ENCODE peak calls at places on chromosomes 16 and 17, in four cellular contexts. E, H, V and I are unnamed samples.

GRCh38 chr16:4909825-4910224 is 27.1 kb downstream of the PPL start:
- DNase-seq in E (no peak), H (no peak), V (no peak), I (no peak)

GRCh38 chr16:82835487-82836160 is 208.9 kb downstream of the CDH13 start:
- DNase-seq in E (no peak), H (no peak), V (no peak), I (no peak)

GRCh38 chr17:42339221-42339620 is 49.0 kb downstream of the STAT3 start:
- DNase-seq in E (no peak), H (no peak), V (no peak), I (no peak)

GRCh38 chr16:24850289-24850931 is 4.6 kb downstream of the SLC5A11 start:
- DNase-seq in E (no peak), H (no peak), V (no peak), I (no peak)

GRCh38 chr17:64001091-64001579 is 3.0 kb downstream of the PRR29 start:
- DNase-seq in E (no peak), H (peak; percentile 55), V (no peak), I (no peak)

GRCh38 chr16:15502041-15502725 is 67.8 kb downstream of the BMERB1 start:
- DNase-seq in E (no peak), H (no peak), V (no peak), I (no peak)

GRCh38 chr17:66549312-66549705 is 246.9 kb downstream of the PRKCA start:
- DNase-seq in E (no peak), H (no peak), V (no peak), I (no peak)

GRCh38 chr17:82334622-82335394 is 1.2 kb upstream of the SECTM1 start:
- DNase-seq in E (no peak), H (peak; percentile 58), V (no peak), I (no peak)

GRCh38 chr17:27460196-27460725 is 4.0 kb downstream of the KSR1 start:
- DNase-seq in E (peak; percentile 19), H (no peak), V (no peak), I (no peak)

GRCh38 chr17:67243284-67243683 is 1.7 kb downstream of the HELZ start:
- DNase-seq in E (no peak), H (no peak), V (no peak), I (no peak)

GRCh38 chr17:71407972-71408371 is 712.8 kb upstream of the SOX9 start:
- DNase-seq in E (no peak), H (no peak), V (no peak), I (no peak)

GRCh38 chr17:7313890-7314718 is 1.1 kb downstream of the GPS2 start:
- DNase-seq in E (no peak), H (no peak), V (no peak), I (no peak)

GRCh38 chr16:12837344-12837743 is 33.7 kb upstream of the CPPED1 start:
- DNase-seq in E (no peak), H (no peak), V (no peak), I (no peak)

GRCh38 chr17:78038748-78039288 is 80.3 kb downstream of the TNRC6C start:
- DNase-seq in E (no peak), H (no peak), V (no peak), I (no peak)

GRCh38 chr17:53722407-53722806 is 100.3 kb upstream of the KIF2B start:
- DNase-seq in E (no peak), H (peak; percentile 75), V (no peak), I (no peak)

GRCh38 chr17:45332505-45332904 is 15.7 kb upstream of the MAP3K14 start:
- DNase-seq in E (no peak), H (peak; percentile 15), V (no peak), I (no peak)

GRCh38 chr17:65514082-65514481 is 47.4 kb downstream of the AXIN2 start:
- DNase-seq in E (no peak), H (peak; percentile 9), V (no peak), I (no peak)

GRCh38 chr16:46914556-46915201 is 30.5 kb downstream of the GPT2 start:
- DNase-seq in E (no peak), H (no peak), V (no peak), I (no peak)

GRCh38 chr17:2937331-2938003 is 125.9 kb downstream of the OR1D5 start:
- DNase-seq in E (no peak), H (no peak), V (no peak), I (no peak)

GRCh38 chr17:2936351-2936750 is 127.1 kb downstream of the OR1D5 start:
- DNase-seq in E (no peak), H (no peak), V (no peak), I (no peak)

GRCh38 chr17:2940352-2940751 is 123.1 kb downstream of the OR1D5 start:
- DNase-seq in E (no peak), H (peak; percentile 53), V (peak; percentile 58), I (no peak)

GRCh38 chr17:2936771-2937321 is 126.6 kb downstream of the OR1D5 start:
- DNase-seq in E (no peak), H (no peak), V (no peak), I (no peak)

GRCh38 chr17:2939714-2940351 is 123.6 kb downstream of the OR1D5 start:
- DNase-seq in E (no peak), H (peak; percentile 57), V (no peak), I (no peak)
- H3K27ac ChIP-seq in E (no peak overlapping the region), H (no peak overlapping the region), V (no peak overlapping the region), I (peak overlapping the region; percentile 14)

DNA sequence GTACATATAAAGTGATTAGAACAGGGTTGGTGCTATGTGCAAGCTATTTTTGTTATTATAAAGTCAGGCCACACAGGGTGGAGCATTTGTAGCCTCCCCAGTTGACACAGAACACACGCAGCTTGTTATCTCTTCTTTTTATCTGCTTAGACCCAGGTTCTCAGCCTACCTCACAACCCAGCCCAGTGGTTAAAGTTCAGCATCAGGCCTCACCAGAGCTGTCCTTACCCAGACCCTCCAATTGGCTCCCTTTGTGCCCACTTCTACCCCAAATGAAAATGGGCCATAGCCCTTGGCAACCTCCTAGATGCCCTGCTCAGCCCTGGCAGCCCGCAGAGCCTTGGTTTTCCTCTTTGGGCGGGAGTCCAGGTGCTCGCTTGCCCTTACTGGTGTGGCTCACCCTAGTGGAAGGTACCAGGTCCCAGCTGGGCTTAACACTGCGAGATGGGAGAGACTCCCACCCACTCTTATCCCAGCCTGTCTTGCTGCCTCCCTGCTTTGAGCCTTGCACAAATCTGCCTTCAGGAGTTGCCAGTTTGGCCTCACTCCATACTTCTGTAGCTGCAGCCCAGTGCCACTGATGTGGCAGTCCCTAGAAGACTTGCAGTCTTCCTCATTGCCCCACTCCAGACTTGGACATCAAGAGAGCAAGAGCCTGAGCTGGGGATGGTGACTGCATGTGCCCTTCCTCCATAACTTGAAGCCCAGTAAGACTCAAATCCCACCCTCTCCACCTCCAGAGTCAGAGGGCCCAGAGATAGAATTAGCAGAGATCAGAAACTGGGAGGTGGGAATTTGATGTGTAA is 1.2 kb upstream of the PIGS start:
- DNase-seq in E (no peak), H (no peak), V (no peak), I (no peak)
- H3K27ac ChIP-seq in E (no peak overlapping the region), H (no peak overlapping the region), V (no peak overlapping the region), I (no peak overlapping the region)

DNA sequence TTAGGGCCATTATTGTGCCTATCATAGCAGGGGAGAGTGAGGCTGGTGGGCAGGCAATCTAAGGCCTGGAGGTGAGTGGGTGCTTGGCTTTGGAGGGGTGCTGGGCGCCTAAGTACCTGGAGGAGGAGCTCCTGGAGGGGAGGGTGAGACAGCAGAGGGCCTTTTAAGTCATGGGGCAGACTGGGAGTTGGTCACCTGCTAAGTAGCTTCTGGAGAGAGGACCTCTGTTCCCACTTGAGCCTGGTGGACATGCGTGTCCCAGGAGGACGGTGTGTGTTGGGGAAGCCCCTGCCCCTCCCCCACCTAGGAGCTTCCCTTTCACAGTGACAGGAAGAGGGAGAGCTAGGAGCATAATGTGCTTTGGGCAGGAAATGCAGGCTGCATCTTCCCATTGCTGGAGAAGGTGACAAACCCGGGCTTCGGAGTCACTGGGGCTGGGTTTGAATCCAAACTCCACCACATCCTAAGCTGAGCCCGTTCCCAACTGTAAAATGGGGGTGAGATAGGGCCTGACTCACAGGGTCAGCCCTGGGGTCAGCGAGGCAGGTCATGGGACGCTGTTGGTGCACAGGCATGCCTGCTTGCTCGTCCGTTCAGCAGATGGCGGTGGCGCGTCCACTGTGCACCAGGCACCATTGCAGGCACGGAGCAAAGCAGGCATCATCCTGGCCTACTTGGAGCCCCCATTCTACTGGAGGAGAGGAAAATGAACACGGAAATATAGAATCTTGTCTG is 37.9 kb downstream of the CMIP start:
- DNase-seq in E (no peak), H (no peak), V (no peak), I (no peak)
- H3K27ac ChIP-seq in E (no peak overlapping the region), H (peak overlapping the region; percentile 32), V (no peak overlapping the region), I (no peak overlapping the region)

GRCh38 chr17:50722746-50723145 is 3.3 kb downstream of the LUC7L3 start:
- DNase-seq in E (no peak), H (no peak), V (no peak), I (no peak)

GRCh38 chr17:50719144-50719923 is at the start of gene LUC7L3:
- DNase-seq in E (peak; percentile 92), H (peak; percentile 91), V (peak; percentile 95), I (peak; percentile 97)

GRCh38 chr17:50725769-50726655 is 6.6 kb downstream of the LUC7L3 start:
- DNase-seq in E (no peak), H (no peak), V (no peak), I (no peak)

GRCh38 chr17:50719924-50720805 is 762 bp downstream of the LUC7L3 start:
- DNase-seq in E (no peak), H (no peak), V (no peak), I (no peak)

DNA sequence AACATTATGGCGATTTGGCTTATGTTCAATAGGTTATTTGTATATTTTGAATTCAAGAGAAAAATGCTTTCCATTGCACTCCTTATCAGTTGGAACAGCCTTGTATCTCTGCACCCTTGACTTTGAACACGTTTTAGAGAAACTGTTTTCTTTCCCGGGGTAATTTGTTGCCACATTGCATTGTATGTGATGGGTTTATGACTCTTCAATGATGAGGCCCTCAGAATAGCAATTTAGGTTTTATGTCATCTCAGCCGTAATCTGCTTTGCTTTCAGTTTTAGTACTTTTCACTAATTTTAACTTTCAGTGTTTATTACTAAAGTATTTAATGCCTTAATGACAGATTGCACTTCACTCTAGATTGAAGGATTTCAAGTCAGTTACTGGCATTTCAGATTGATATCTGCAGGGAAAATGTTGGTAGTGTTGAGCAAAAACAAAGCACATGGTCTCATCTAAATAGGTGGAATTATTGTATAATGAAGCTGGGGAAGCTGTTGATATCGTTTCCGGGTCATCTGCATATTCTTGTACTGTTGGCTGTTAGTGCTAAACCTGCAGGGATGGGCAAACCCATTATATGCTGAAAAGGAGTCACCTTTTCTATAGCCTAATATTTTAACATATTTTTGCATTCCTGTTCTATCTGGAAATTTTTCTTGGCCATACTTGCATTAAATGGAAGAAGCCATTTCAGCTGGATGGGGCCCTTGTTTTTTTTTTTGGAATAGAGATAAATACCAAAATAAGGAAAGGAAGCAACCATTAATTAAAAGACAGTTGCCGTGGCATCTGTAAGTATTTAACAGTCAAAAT is 2.0 kb downstream of the LUC7L3 start:
- DNase-seq in E (no peak), H (no peak), V (no peak), I (no peak)
- H3K27ac ChIP-seq in E (no peak overlapping the region), H (peak overlapping the region; percentile 75), V (no peak overlapping the region), I (peak overlapping the region; percentile 17)

DNA sequence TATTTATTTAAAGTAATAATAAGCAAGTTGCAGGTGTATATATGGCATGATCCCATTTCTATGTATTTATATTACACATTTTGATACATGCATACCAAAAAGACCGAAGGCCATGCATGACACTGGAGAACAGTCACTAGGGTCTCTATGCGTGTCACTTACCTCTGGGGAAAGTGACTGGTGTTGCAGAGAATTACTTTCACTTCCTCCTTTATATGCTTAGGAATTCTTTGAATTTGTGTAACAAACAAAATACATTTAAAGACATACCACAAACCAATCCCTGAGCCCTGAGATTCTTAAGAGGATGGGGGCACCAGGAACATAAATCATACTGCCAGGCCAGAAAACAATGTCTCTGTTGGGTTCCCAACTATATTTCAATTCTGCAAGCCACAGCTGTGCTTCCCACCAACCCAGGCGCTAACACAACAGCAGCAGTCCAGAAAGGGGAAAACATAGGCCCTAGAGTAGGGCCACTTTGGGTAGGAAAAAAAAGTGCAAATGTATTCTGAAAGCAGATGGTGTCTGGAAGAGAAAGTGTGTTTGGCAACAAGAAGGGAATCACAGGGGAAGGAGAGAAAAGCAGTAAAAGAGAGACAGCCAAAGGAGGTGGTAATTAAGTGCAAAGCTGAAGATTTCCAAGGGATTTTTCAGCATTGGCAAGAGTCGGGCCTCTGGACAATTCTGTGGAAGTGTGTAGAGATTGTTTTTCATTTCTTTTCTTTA is 24.5 kb upstream of the HYDIN start:
- DNase-seq in E (no peak), H (no peak), V (no peak), I (no peak)
- H3K27ac ChIP-seq in E (no peak overlapping the region), H (no peak overlapping the region), V (no peak overlapping the region), I (peak overlapping the region; percentile 59)